ENCODE peak calls at places on chromosomes 2 and 18, in six cellular contexts. One of them, this sample, is unnamed.

GRCh38 chr2:206984206-206984605 is 44.9 kb downstream of the CPO start:
- DNase-seq in astrocyte of the cerebellum: peak; percentile 38
- DNase-seq in activated CD4-positive, alpha-beta T cell treated with anti-CD3 and anti-CD28 coated beads, Interleukin-2, amount 50 U/mL, for 1 hour: no peak
- DNase-seq in neural progenitor cell: no peak
- DNase-seq in stimulated activated CD4-positive, alpha-beta T cell treated with anti-CD3 and anti-CD28 coated beads, Interleukin-2, amount 100 ng/mL, for 48 hours: no peak
- DNase-seq in WTC11: no peak
- DNase-seq in this sample: no peak

GRCh38 chr2:240739797-240740196 is 48.1 kb downstream of the AQP12A start:
- DNase-seq in stimulated activated CD4-positive, alpha-beta T cell treated with anti-CD3 and anti-CD28 coated beads, Interleukin-2, amount 100 ng/mL, for 48 hours: no peak
- DNase-seq in neural progenitor cell: no peak
- DNase-seq in astrocyte of the cerebellum: no peak
- DNase-seq in activated CD4-positive, alpha-beta T cell treated with anti-CD3 and anti-CD28 coated beads, Interleukin-2, amount 50 U/mL, for 1 hour: peak; percentile 28
- DNase-seq in WTC11: no peak
- DNase-seq in this sample: no peak

GRCh38 chr2:136247204-136247990 is 129.4 kb upstream of the CXCR4 start:
- DNase-seq in astrocyte of the cerebellum: no peak
- DNase-seq in stimulated activated CD4-positive, alpha-beta T cell treated with anti-CD3 and anti-CD28 coated beads, Interleukin-2, amount 100 ng/mL, for 48 hours: peak; percentile 45
- DNase-seq in neural progenitor cell: no peak
- DNase-seq in activated CD4-positive, alpha-beta T cell treated with anti-CD3 and anti-CD28 coated beads, Interleukin-2, amount 50 U/mL, for 1 hour: no peak
- DNase-seq in WTC11: no peak
- DNase-seq in this sample: no peak

GRCh38 chr18:57434536-57435494 is at the start of gene ONECUT2:
- DNase-seq in activated CD4-positive, alpha-beta T cell treated with anti-CD3 and anti-CD28 coated beads, Interleukin-2, amount 50 U/mL, for 1 hour: peak; percentile 53
- DNase-seq in neural progenitor cell: peak; percentile 99
- DNase-seq in WTC11: peak; percentile 99
- DNase-seq in astrocyte of the cerebellum: peak; percentile 55
- DNase-seq in stimulated activated CD4-positive, alpha-beta T cell treated with anti-CD3 and anti-CD28 coated beads, Interleukin-2, amount 100 ng/mL, for 48 hours: peak; percentile 66
- DNase-seq in this sample: peak; percentile 67

GRCh38 chr18:66558773-66559172 is 45.1 kb downstream of the CDH19 start:
- DNase-seq in stimulated activated CD4-positive, alpha-beta T cell treated with anti-CD3 and anti-CD28 coated beads, Interleukin-2, amount 100 ng/mL, for 48 hours: no peak
- DNase-seq in neural progenitor cell: no peak
- DNase-seq in activated CD4-positive, alpha-beta T cell treated with anti-CD3 and anti-CD28 coated beads, Interleukin-2, amount 50 U/mL, for 1 hour: no peak
- DNase-seq in WTC11: no peak
- DNase-seq in astrocyte of the cerebellum: no peak
- DNase-seq in this sample: peak; percentile 18

GRCh38 chr2:109135572-109136185 is 6.7 kb downstream of the SH3RF3 start:
- DNase-seq in astrocyte of the cerebellum: peak; percentile 82
- DNase-seq in stimulated activated CD4-positive, alpha-beta T cell treated with anti-CD3 and anti-CD28 coated beads, Interleukin-2, amount 100 ng/mL, for 48 hours: no peak
- DNase-seq in WTC11: no peak
- DNase-seq in neural progenitor cell: peak; percentile 90
- DNase-seq in activated CD4-positive, alpha-beta T cell treated with anti-CD3 and anti-CD28 coated beads, Interleukin-2, amount 50 U/mL, for 1 hour: no peak
- DNase-seq in this sample: no peak

GRCh38 chr2:186187854-186188253 is 298.2 kb upstream of the ZC3H15 start:
- DNase-seq in activated CD4-positive, alpha-beta T cell treated with anti-CD3 and anti-CD28 coated beads, Interleukin-2, amount 50 U/mL, for 1 hour: no peak
- DNase-seq in astrocyte of the cerebellum: no peak
- DNase-seq in stimulated activated CD4-positive, alpha-beta T cell treated with anti-CD3 and anti-CD28 coated beads, Interleukin-2, amount 100 ng/mL, for 48 hours: no peak
- DNase-seq in WTC11: no peak
- DNase-seq in neural progenitor cell: no peak
- DNase-seq in this sample: no peak

GRCh38 chr2:190858817-190859216 is 21.8 kb upstream of the GLS start:
- DNase-seq in activated CD4-positive, alpha-beta T cell treated with anti-CD3 and anti-CD28 coated beads, Interleukin-2, amount 50 U/mL, for 1 hour: no peak
- DNase-seq in stimulated activated CD4-positive, alpha-beta T cell treated with anti-CD3 and anti-CD28 coated beads, Interleukin-2, amount 100 ng/mL, for 48 hours: no peak
- DNase-seq in neural progenitor cell: no peak
- DNase-seq in WTC11: no peak
- DNase-seq in astrocyte of the cerebellum: peak; percentile 57
- DNase-seq in this sample: no peak

GRCh38 chr18:48728204-48728833 is 189.5 kb downstream of the CTIF start:
- DNase-seq in astrocyte of the cerebellum: peak; percentile 99
- DNase-seq in activated CD4-positive, alpha-beta T cell treated with anti-CD3 and anti-CD28 coated beads, Interleukin-2, amount 50 U/mL, for 1 hour: no peak
- DNase-seq in neural progenitor cell: no peak
- DNase-seq in stimulated activated CD4-positive, alpha-beta T cell treated with anti-CD3 and anti-CD28 coated beads, Interleukin-2, amount 100 ng/mL, for 48 hours: no peak
- DNase-seq in WTC11: no peak
- DNase-seq in this sample: peak; percentile 95

GRCh38 chr2:158926478-158926948 is 41.9 kb upstream of the TANC1 start:
- DNase-seq in activated CD4-positive, alpha-beta T cell treated with anti-CD3 and anti-CD28 coated beads, Interleukin-2, amount 50 U/mL, for 1 hour: no peak
- DNase-seq in WTC11: no peak
- DNase-seq in neural progenitor cell: no peak
- DNase-seq in stimulated activated CD4-positive, alpha-beta T cell treated with anti-CD3 and anti-CD28 coated beads, Interleukin-2, amount 100 ng/mL, for 48 hours: no peak
- DNase-seq in astrocyte of the cerebellum: peak; percentile 55
- DNase-seq in this sample: peak; percentile 59

GRCh38 chr2:207848545-207848928 is 78.8 kb upstream of the FZD5 start:
- DNase-seq in WTC11: no peak
- DNase-seq in activated CD4-positive, alpha-beta T cell treated with anti-CD3 and anti-CD28 coated beads, Interleukin-2, amount 50 U/mL, for 1 hour: no peak
- DNase-seq in astrocyte of the cerebellum: no peak
- DNase-seq in neural progenitor cell: no peak
- DNase-seq in stimulated activated CD4-positive, alpha-beta T cell treated with anti-CD3 and anti-CD28 coated beads, Interleukin-2, amount 100 ng/mL, for 48 hours: no peak
- DNase-seq in this sample: no peak

GRCh38 chr2:159072795-159073194 is 104.4 kb downstream of the TANC1 start:
- DNase-seq in astrocyte of the cerebellum: peak; percentile 43
- DNase-seq in WTC11: no peak
- DNase-seq in neural progenitor cell: no peak
- DNase-seq in stimulated activated CD4-positive, alpha-beta T cell treated with anti-CD3 and anti-CD28 coated beads, Interleukin-2, amount 100 ng/mL, for 48 hours: no peak
- DNase-seq in activated CD4-positive, alpha-beta T cell treated with anti-CD3 and anti-CD28 coated beads, Interleukin-2, amount 50 U/mL, for 1 hour: no peak
- DNase-seq in this sample: no peak

GRCh38 chr2:189512879-189513278 is 67.7 kb downstream of the SLC40A1 start:
- DNase-seq in neural progenitor cell: no peak
- DNase-seq in WTC11: no peak
- DNase-seq in stimulated activated CD4-positive, alpha-beta T cell treated with anti-CD3 and anti-CD28 coated beads, Interleukin-2, amount 100 ng/mL, for 48 hours: no peak
- DNase-seq in activated CD4-positive, alpha-beta T cell treated with anti-CD3 and anti-CD28 coated beads, Interleukin-2, amount 50 U/mL, for 1 hour: no peak
- DNase-seq in astrocyte of the cerebellum: no peak
- DNase-seq in this sample: no peak

GRCh38 chr2:118492335-118492734 is 355.1 kb downstream of the EN1 start:
- DNase-seq in stimulated activated CD4-positive, alpha-beta T cell treated with anti-CD3 and anti-CD28 coated beads, Interleukin-2, amount 100 ng/mL, for 48 hours: no peak
- DNase-seq in activated CD4-positive, alpha-beta T cell treated with anti-CD3 and anti-CD28 coated beads, Interleukin-2, amount 50 U/mL, for 1 hour: no peak
- DNase-seq in WTC11: no peak
- DNase-seq in astrocyte of the cerebellum: peak; percentile 2
- DNase-seq in neural progenitor cell: no peak
- DNase-seq in this sample: peak; percentile 10

GRCh38 chr2:6352906-6353515 is 512.7 kb downstream of the CMPK2 start:
- DNase-seq in stimulated activated CD4-positive, alpha-beta T cell treated with anti-CD3 and anti-CD28 coated beads, Interleukin-2, amount 100 ng/mL, for 48 hours: no peak
- DNase-seq in WTC11: peak; percentile 12
- DNase-seq in activated CD4-positive, alpha-beta T cell treated with anti-CD3 and anti-CD28 coated beads, Interleukin-2, amount 50 U/mL, for 1 hour: no peak
- DNase-seq in neural progenitor cell: peak; percentile 72
- DNase-seq in astrocyte of the cerebellum: peak; percentile 34
- DNase-seq in this sample: no peak

This sample was measured in non-pigmented ciliary epithelial cell.